ENCODE peak calls at places on chromosomes 3 and 15, in five cellular contexts. P, H, C, D and M are unnamed samples.
A peak's percentile ranks its signal among the peaks of the same experiment; 100 is the strongest.

GRCh38 chr3:69081583-69082262 is 1.6 kb upstream of the UBA3 start:
- DNase-seq in P (peak; percentile 72), H (peak; percentile 55), C (no peak), D (peak; percentile 32), M (no peak)

GRCh38 chr3:127628788-127629456 is at the start of gene PODXL2:
- DNase-seq in P (peak; percentile 64), H (peak; percentile 80), C (peak; percentile 69), D (peak; percentile 33), M (no peak)

GRCh38 chr3:32105291-32106131 is 909 bp upstream of the GPD1L start:
- DNase-seq in P (no peak), H (no peak), C (no peak), D (no peak), M (no peak)

GRCh38 chr3:43289401-43289800 is 3.1 kb downstream of the SNRK start:
- DNase-seq in P (no peak), H (no peak), C (no peak), D (no peak), M (no peak)

GRCh38 chr3:159855599-159856495 is 132.8 kb upstream of the IL12A start:
- DNase-seq in P (no peak), H (peak; percentile 35), C (no peak), D (no peak), M (no peak)

GRCh38 chr15:68578175-68578959 is 426 bp upstream of the CORO2B start:
- DNase-seq in P (no peak), H (peak; percentile 71), C (peak; percentile 72), D (peak; percentile 74), M (peak; percentile 21)

GRCh38 chr3:196599734-196600128 is 31.3 kb downstream of the FBXO45 start:
- DNase-seq in P (peak; percentile 69), H (no peak), C (no peak), D (no peak), M (no peak)

GRCh38 chr3:69205385-69205784 is 83.0 kb upstream of the LMOD3 start:
- DNase-seq in P (peak; percentile 32), H (no peak), C (no peak), D (no peak), M (no peak)

GRCh38 chr15:93141373-93141790 is 52.4 kb upstream of the RGMA start:
- DNase-seq in P (peak; percentile 88), H (no peak), C (no peak), D (no peak), M (no peak)

GRCh38 chr3:168794427-168794826 is 698.7 kb upstream of the GOLIM4 start:
- DNase-seq in P (no peak), H (no peak), C (no peak), D (no peak), M (no peak)

GRCh38 chr3:126604691-126605090 is 46.0 kb upstream of the C3orf22 start:
- DNase-seq in P (no peak), H (no peak), C (no peak), D (peak; percentile 13), M (no peak)

GRCh38 chr3:144415492-144415891 is 443.9 kb downstream of the DIPK2A start:
- DNase-seq in P (no peak), H (no peak), C (no peak), D (no peak), M (no peak)

GRCh38 chr3:193975072-193975535 is 160.8 kb upstream of the HES1 start:
- DNase-seq in P (no peak), H (no peak), C (no peak), D (no peak), M (no peak)